ENCODE peak calls at places on chromosomes 2 and 18, in five cellular contexts. L is HepG2; C is keratinocyte; P is activated naive CD4-positive, alpha-beta T cell treated with anti-CD3 and anti-CD28 coated beads for 36 hours; S is stimulated activated CD4-positive, alpha-beta T cell treated with anti-CD3 and anti-CD28 coated beads, TNF-alpha, amount 100 ng/mL, for 4 hours. G is an unnamed sample.

GRCh38 chr2:12083081-12083569 is 336.7 kb downstream of the LPIN1 start:
- DNase-seq in L (no peak), C (no peak), P (no peak), S (no peak), G (no peak)

GRCh38 chr2:66437601-66438497 is 2.9 kb downstream of the MEIS1 start:
- DNase-seq in L (no peak), C (no peak), P (no peak), S (no peak), G (no peak)

GRCh38 chr18:55863876-55864275 is 275.9 kb upstream of the TCF4 start:
- DNase-seq in L (no peak), C (no peak), P (no peak), S (no peak), G (no peak)

GRCh38 chr18:79572848-79573451 is 106.7 kb upstream of the CTDP1 start:
- DNase-seq in L (no peak), C (no peak), P (no peak), S (no peak), G (no peak)

GRCh38 chr2:225400060-225400511 is 576 bp downstream of the NYAP2 start:
- DNase-seq in L (peak; percentile 9), C (no peak), P (peak; percentile 28), S (no peak), G (peak; percentile 15)

GRCh38 chr18:76380791-76381405 is 114.1 kb downstream of the ZNF516 start:
- DNase-seq in L (no peak), C (no peak), P (no peak), S (no peak), G (peak; percentile 27)

GRCh38 chr2:76861708-76862107 is 660.5 kb downstream of the LRRTM4 start:
- DNase-seq in L (no peak), C (no peak), P (no peak), S (no peak), G (no peak)

GRCh38 chr2:20563833-20564232 is 87.1 kb downstream of the HS1BP3 start:
- DNase-seq in L (no peak), C (peak; percentile 59), P (no peak), S (no peak), G (no peak)

GRCh38 chr2:109423556-109424359 is 190.0 kb downstream of the SEPTIN10 start:
- DNase-seq in L (no peak), C (no peak), P (no peak), S (no peak), G (no peak)

GRCh38 chr2:180520206-180520605 is 460.2 kb upstream of the UBE2E3 start:
- DNase-seq in L (no peak), C (no peak), P (no peak), S (no peak), G (no peak)

G was measured in activated CD8-positive, alpha-beta T cell treated with anti-CD3 and anti-CD28 coated beads for 36 hours.